ENCODE peak calls at places on chromosomes 1 and 21, in four cellular contexts. One of them, this sample, is unnamed.

GRCh38 chr1:156499703-156500577 is 635 bp downstream of the MEF2D start:
- DNase-seq in HepG2: no peak
- DNase-seq in GM12878: no peak
- DNase-seq in A549: no peak
- DNase-seq in this sample: peak; percentile 75

GRCh38 chr1:39890880-39891279 is 7.6 kb upstream of the TRIT1 start:
- DNase-seq in HepG2: no peak
- DNase-seq in GM12878: no peak
- DNase-seq in A549: no peak
- DNase-seq in this sample: no peak

GRCh38 chr1:56688522-56689026 is 43.5 kb downstream of the PRKAA2 start:
- DNase-seq in GM12878: peak; percentile 1
- DNase-seq in A549: peak; percentile 73
- DNase-seq in HepG2: peak; percentile 96
- DNase-seq in this sample: no peak

GRCh38 chr1:98824724-98825123 is 163.2 kb downstream of the SNX7 start:
- DNase-seq in A549: no peak
- DNase-seq in GM12878: no peak
- DNase-seq in HepG2: no peak
- DNase-seq in this sample: no peak

GRCh38 chr1:7366955-7367665 is 404.0 kb upstream of the VAMP3 start:
- DNase-seq in GM12878: no peak
- DNase-seq in A549: no peak
- DNase-seq in HepG2: no peak
- DNase-seq in this sample: no peak

GRCh38 chr1:195097316-195097715 is 1510.9 kb downstream of the KCNT2 start:
- DNase-seq in GM12878: no peak
- DNase-seq in HepG2: no peak
- DNase-seq in A549: no peak
- DNase-seq in this sample: no peak

GRCh38 chr1:201945157-201945556 is 1.2 kb downstream of the LMOD1 start:
- DNase-seq in A549: no peak
- DNase-seq in GM12878: no peak
- DNase-seq in HepG2: no peak
- DNase-seq in this sample: no peak

GRCh38 chr1:77282187-77282865 is 507 bp downstream of the AK5 start:
- DNase-seq in GM12878: no peak
- DNase-seq in HepG2: no peak
- DNase-seq in A549: peak; percentile 35
- DNase-seq in this sample: no peak

GRCh38 chr1:33299461-33300155 is 21.3 kb downstream of the A3GALT2 start:
- DNase-seq in GM12878: no peak
- DNase-seq in A549: no peak
- DNase-seq in HepG2: no peak
- DNase-seq in this sample: no peak

GRCh38 chr1:204842892-204843291 is 27.8 kb upstream of the NFASC start:
- DNase-seq in GM12878: no peak
- DNase-seq in A549: no peak
- DNase-seq in HepG2: no peak
- DNase-seq in this sample: no peak

GRCh38 chr1:46411601-46412341 is 17.7 kb downstream of the FAAH start:
- DNase-seq in GM12878: no peak
- DNase-seq in HepG2: no peak
- DNase-seq in A549: no peak
- DNase-seq in this sample: peak; percentile 51
- TF ChIP-seq PBX3 in GM12878: no peak
- TF ChIP-seq PBX3 in HepG2: no peak
- TF ChIP-seq PBX3 in A549: no peak
- TF ChIP-seq PBX3 in this sample: no peak

GRCh38 chr1:203477748-203478147 is 2.1 kb downstream of the PRELP start:
- DNase-seq in HepG2: no peak
- DNase-seq in A549: no peak
- DNase-seq in GM12878: no peak
- DNase-seq in this sample: no peak

GRCh38 chr1:203473281-203473680 is 2.3 kb upstream of the PRELP start:
- DNase-seq in HepG2: no peak
- DNase-seq in GM12878: no peak
- DNase-seq in A549: no peak
- DNase-seq in this sample: no peak

GRCh38 chr1:203473781-203474305 is 1.8 kb upstream of the PRELP start:
- DNase-seq in HepG2: no peak
- DNase-seq in A549: no peak
- DNase-seq in GM12878: no peak
- DNase-seq in this sample: no peak

GRCh38 chr1:203476223-203476622 is 617 bp downstream of the PRELP start:
- DNase-seq in A549: no peak
- DNase-seq in HepG2: no peak
- DNase-seq in GM12878: no peak
- DNase-seq in this sample: no peak

DNA sequence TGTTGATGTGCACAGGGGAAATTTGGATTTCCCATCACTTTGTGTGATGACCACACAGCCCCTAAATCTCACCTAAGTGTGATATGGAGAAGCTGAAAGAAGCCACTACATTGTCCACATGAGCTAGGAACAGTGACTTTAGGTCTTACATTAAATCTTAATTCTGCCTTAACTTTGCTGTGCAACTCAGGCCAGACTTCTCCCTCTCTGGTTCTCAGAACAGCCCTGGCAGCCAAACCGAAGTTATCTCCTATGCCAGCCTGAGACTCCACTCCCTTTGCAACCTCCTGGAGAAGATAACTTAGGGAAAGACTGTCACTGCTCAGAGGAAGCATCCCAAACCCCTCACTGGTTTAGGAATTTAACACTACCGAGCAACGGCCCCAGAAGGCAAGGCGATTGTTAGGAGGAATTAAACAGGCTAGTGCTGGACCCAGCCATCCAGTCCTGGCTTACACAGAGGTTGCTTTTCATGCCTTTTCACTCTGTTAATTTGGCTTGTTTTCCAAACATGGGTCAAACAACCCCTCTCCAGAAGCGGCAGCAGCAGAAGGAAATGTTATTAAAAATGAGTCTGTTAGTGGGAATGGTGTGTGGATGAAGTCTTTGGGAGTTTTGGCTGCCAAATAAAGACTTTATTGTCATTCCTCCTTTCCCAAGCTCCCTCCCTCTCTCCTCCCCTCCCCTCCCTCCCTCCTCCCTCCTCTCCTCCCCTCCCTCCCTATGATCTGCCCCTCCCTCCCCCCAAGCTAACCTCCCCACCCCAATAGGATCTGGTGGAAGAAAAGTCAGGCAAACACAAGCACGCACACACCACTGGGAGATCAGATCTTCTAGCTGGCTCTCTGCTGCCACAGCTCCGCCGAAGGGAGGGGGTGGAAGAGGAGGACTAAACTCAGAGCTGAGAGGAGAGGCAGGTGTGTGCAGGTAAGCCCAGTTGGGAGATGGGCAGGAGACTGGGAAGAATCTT is at the start of gene PRELP:
- DNase-seq in HepG2: no peak
- DNase-seq in GM12878: no peak
- DNase-seq in A549: no peak
- DNase-seq in this sample: peak; percentile 67
- TF ChIP-seq PBX3 in HepG2: no peak
- TF ChIP-seq PBX3 in GM12878: no peak
- TF ChIP-seq PBX3 in A549: no peak
- TF ChIP-seq PBX3 in this sample: no peak

GRCh38 chr21:22201669-22202068 is 1203.5 kb downstream of the NCAM2 start:
- DNase-seq in GM12878: no peak
- DNase-seq in A549: no peak
- DNase-seq in HepG2: no peak
- DNase-seq in this sample: no peak

GRCh38 chr21:22201142-22201541 is 1202.9 kb downstream of the NCAM2 start:
- DNase-seq in A549: no peak
- DNase-seq in HepG2: no peak
- DNase-seq in GM12878: no peak
- DNase-seq in this sample: no peak

GRCh38 chr21:22200378-22201092 is 1202.3 kb downstream of the NCAM2 start:
- DNase-seq in HepG2: no peak
- DNase-seq in A549: no peak
- DNase-seq in GM12878: no peak
- DNase-seq in this sample: no peak
- TF ChIP-seq PBX3 in HepG2: no peak
- TF ChIP-seq PBX3 in A549: no peak
- TF ChIP-seq PBX3 in GM12878: no peak
- TF ChIP-seq PBX3 in this sample: no peak

GRCh38 chr1:17438977-17439249 is 564 bp downstream of the RCC2 start:
- DNase-seq in HepG2: no peak
- DNase-seq in A549: no peak
- DNase-seq in GM12878: no peak
- DNase-seq in this sample: peak; percentile 51
- TF ChIP-seq PBX3 in HepG2: no peak
- TF ChIP-seq PBX3 in A549: no peak
- TF ChIP-seq PBX3 in GM12878: no peak
- TF ChIP-seq PBX3 in this sample: no peak

GRCh38 chr1:30444850-30445249 is 278.5 kb downstream of the MATN1 start:
- DNase-seq in HepG2: no peak
- DNase-seq in GM12878: no peak
- DNase-seq in A549: no peak
- DNase-seq in this sample: no peak
- TF ChIP-seq PBX3 in HepG2: no peak
- TF ChIP-seq PBX3 in GM12878: no peak
- TF ChIP-seq PBX3 in A549: no peak
- TF ChIP-seq PBX3 in this sample: no peak

GRCh38 chr1:200242379-200243041 is 167.3 kb downstream of the ZNF281 start:
- DNase-seq in A549: no peak
- DNase-seq in HepG2: no peak
- DNase-seq in GM12878: no peak
- DNase-seq in this sample: no peak

GRCh38 chr1:200237066-200237465 is 172.8 kb downstream of the ZNF281 start:
- DNase-seq in HepG2: no peak
- DNase-seq in GM12878: no peak
- DNase-seq in A549: no peak
- DNase-seq in this sample: no peak

GRCh38 chr1:200243042-200243437 is 166.8 kb downstream of the ZNF281 start:
- DNase-seq in A549: no peak
- DNase-seq in GM12878: no peak
- DNase-seq in HepG2: no peak
- DNase-seq in this sample: no peak

GRCh38 chr1:200238311-200238710 is 171.5 kb downstream of the ZNF281 start:
- DNase-seq in HepG2: no peak
- DNase-seq in A549: no peak
- DNase-seq in GM12878: no peak
- DNase-seq in this sample: no peak

GRCh38 chr1:200240655-200241054 is 169.2 kb downstream of the ZNF281 start:
- DNase-seq in GM12878: no peak
- DNase-seq in A549: no peak
- DNase-seq in HepG2: no peak
- DNase-seq in this sample: no peak
- TF ChIP-seq PBX3 in GM12878: no peak
- TF ChIP-seq PBX3 in A549: no peak
- TF ChIP-seq PBX3 in HepG2: no peak
- TF ChIP-seq PBX3 in this sample: no peak

GRCh38 chr1:37153701-37154100 is 119.4 kb upstream of the GRIK3 start:
- DNase-seq in GM12878: no peak
- DNase-seq in HepG2: no peak
- DNase-seq in A549: no peak
- DNase-seq in this sample: no peak
- TF ChIP-seq PBX3 in GM12878: no peak
- TF ChIP-seq PBX3 in HepG2: no peak
- TF ChIP-seq PBX3 in A549: no peak
- TF ChIP-seq PBX3 in this sample: no peak

DNA sequence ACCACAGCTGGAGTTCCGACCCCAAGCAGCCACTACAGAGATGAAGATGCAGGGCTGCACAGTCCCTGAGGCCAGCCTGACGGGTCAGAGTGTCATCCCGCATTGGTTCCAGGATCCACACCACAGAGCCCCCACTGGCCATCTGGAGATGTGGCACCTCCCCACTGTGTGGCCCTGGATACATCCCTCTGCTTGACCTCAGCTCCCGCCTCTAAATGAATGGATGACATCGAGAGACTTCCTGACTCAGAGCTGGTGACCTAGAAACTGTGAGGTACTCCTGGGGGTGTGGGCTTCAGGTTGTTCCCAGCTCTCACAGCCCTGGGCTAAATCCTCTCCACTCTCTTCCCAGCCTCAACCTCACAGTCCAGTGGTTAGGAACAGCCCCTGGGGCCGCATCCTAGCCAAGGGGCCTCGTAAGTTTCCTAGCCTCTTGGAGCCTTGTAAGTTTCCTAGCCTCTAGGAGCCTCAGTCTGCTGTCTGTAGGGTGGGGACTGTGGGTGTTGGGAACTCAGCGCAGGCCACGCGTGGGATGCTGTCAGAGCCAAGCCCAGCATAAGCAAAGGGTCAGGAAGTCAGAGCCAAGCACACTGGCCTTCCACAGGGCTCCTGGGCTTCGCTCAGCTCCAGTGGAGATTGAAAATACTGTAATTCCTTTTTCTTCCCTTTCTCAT is 87.5 kb upstream of the RUNX3 start:
- DNase-seq in HepG2: peak; percentile 36
- DNase-seq in GM12878: no peak
- DNase-seq in A549: no peak
- DNase-seq in this sample: no peak
- TF ChIP-seq PBX3 in HepG2: no peak
- TF ChIP-seq PBX3 in GM12878: no peak
- TF ChIP-seq PBX3 in A549: no peak
- TF ChIP-seq PBX3 in this sample: no peak

DNA sequence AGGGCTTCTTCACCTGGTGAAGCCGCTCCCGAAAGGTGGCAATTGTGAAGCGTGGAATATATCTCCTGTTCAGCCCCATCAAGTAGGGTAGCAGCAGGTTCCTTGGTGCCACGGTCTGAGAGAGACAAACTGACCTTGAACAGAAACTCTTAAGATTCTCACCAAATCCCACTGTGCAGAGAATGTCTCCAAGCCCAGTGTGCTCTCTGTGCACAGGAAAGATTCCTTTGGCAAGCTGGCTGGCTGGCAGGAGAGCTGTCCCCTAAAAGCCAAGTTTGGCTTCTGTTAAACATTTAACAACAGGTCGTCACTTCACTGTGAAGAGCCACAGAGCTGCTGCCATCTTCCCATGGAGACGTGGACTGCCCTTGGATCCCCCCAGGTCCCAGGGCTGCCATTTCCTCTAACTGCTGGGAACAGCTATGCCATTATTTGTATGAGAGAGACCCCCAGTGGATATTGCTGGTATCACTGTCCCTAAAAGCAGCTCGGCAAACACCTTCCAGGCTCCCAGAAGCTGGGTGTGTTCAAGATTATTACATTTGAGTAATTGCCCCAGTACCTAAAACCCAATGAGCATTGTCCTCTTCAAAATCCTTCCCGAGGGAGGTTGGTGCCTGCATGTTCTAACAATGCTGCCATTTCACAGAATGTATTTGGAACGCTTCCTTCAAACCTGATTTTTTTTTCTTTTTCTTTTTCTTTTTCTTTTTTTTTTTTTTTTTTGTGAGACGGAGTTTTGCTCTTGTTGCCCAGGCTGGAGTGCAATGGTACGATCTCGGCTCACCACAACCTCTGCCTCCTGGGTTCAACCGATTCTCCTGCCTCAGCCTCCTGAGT is 71.8 kb downstream of the CD58 start:
- DNase-seq in GM12878: no peak
- DNase-seq in A549: peak; percentile 51
- DNase-seq in HepG2: peak; percentile 68
- DNase-seq in this sample: peak; percentile 88
- TF ChIP-seq PBX3 in GM12878: no peak
- TF ChIP-seq PBX3 in A549: no peak
- TF ChIP-seq PBX3 in HepG2: no peak
- TF ChIP-seq PBX3 in this sample: no peak

GRCh38 chr1:147591993-147592392 is 50.7 kb downstream of the BCL9 start:
- DNase-seq in HepG2: no peak
- DNase-seq in GM12878: no peak
- DNase-seq in A549: no peak
- DNase-seq in this sample: no peak
- TF ChIP-seq PBX3 in HepG2: no peak
- TF ChIP-seq PBX3 in GM12878: no peak
- TF ChIP-seq PBX3 in A549: no peak
- TF ChIP-seq PBX3 in this sample: no peak

This sample was measured in SK-N-SH.